ENCODE peak calls at places on chromosomes 4 and X, in eight cellular contexts. E, U, I, G, Q, Z, B and H are unnamed samples.
A peak's percentile ranks its signal among the peaks of the same experiment; 100 is the strongest.

GRCh38 chr4:108359130-108359709 is 190.5 kb upstream of the LEF1 start:
- DNase-seq in E (no peak), U (no peak), I (no peak), G (no peak), Q (no peak), Z (no peak), B (no peak), H (peak; percentile 11)

GRCh38 chrX:15468036-15468435 is 25.1 kb downstream of the PIR start:
- DNase-seq in E (peak; percentile 36), U (no peak), I (no peak), G (peak; percentile 15), Q (no peak), Z (no peak), B (peak; percentile 14), H (no peak)

GRCh38 chr4:155442267-155443105 is 65.7 kb upstream of the MAP9 start:
- DNase-seq in E (peak; percentile 47), U (peak; percentile 26), I (peak; percentile 82), G (peak; percentile 76), Q (peak; percentile 13), Z (peak; percentile 78), B (peak; percentile 60), H (peak; percentile 8)

GRCh38 chr4:113447695-113448265 is 313.8 kb downstream of the CAMK2D start:
- DNase-seq in E (peak; percentile 54), U (no peak), I (no peak), G (no peak), Q (no peak), Z (no peak), B (no peak), H (no peak)

GRCh38 chr4:135598151-135598550 is 1396.6 kb upstream of the PABPC4L start:
- DNase-seq in E (no peak), U (no peak), I (no peak), G (no peak), Q (no peak), Z (no peak), B (peak; percentile 15), H (no peak)

GRCh38 chrX:136555694-136556093 is 23.7 kb downstream of the VGLL1 start:
- DNase-seq in E (no peak), U (no peak), I (no peak), G (no peak), Q (no peak), Z (no peak), B (no peak), H (no peak)

GRCh38 chrX:68432648-68433047 is 647 bp downstream of the OPHN1 start:
- DNase-seq in E (peak; percentile 30), U (no peak), I (no peak), G (no peak), Q (no peak), Z (no peak), B (no peak), H (no peak)

GRCh38 chr4:169846396-169846795 is 88.7 kb upstream of the HPF1 start:
- DNase-seq in E (no peak), U (no peak), I (no peak), G (no peak), Q (no peak), Z (no peak), B (no peak), H (no peak)